ENCODE peak calls at places on chromosomes 11 and 22, in seven cellular contexts. Y is CD8-positive, alpha-beta T cell; B is endothelial cell of umbilical vein; U is CD4-positive, CD25-positive, alpha-beta regulatory T cell; D is iPS DF 6.9; I is sigmoid colon; Z is ovary. F is an unnamed sample. For H3K4me1, the result is how much of the 10 kb centered on the place peaks cover.

GRCh38 chr11:132379540-132379939 is 1009.1 kb downstream of the NTM start:
- DNase-seq in D (no peak), U (no peak), Y (no peak), Z (no peak), I (no peak), B (no peak), F (no peak)

GRCh38 chr11:71153005-71153395 is 99.4 kb downstream of the SHANK2 start:
- DNase-seq in D (no peak), B (no peak), I (peak), Y (no peak), U (no peak), Z (peak), F (no peak)

GRCh38 chr11:1158681-1159525 is 1.1 kb downstream of the MUC5AC start:
- DNase-seq in D (no peak), Y (no peak), B (no peak), Z (peak), I (no peak), U (no peak), F (no peak)

GRCh38 chr11:69540118-69541000 is 58.9 kb downstream of the LINC01488 start:
- DNase-seq in I (peak), Z (no peak), U (no peak), D (no peak), Y (no peak), B (peak), F (no peak)

GRCh38 chr11:86938203-86938899 is 16.8 kb downstream of the FZD4 start:
- DNase-seq in D (no peak), U (no peak), B (peak), Z (no peak), Y (no peak), I (no peak), F (no peak)

GRCh38 chr11:37724305-37724704 is 1126.3 kb upstream of the RAG2 start:
- DNase-seq in Y (no peak), Z (no peak), U (no peak), D (no peak), B (peak), I (no peak), F (no peak)

GRCh38 chr11:113960702-113961330 is 14.1 kb upstream of the HTR3A start:
- DNase-seq in B (no peak), Y (no peak), Z (no peak), U (no peak), D (no peak), I (no peak), F (no peak)

GRCh38 chr22:46579751-46580449 is 40.3 kb upstream of the GRAMD4 start:
- DNase-seq in B (no peak), U (no peak), D (no peak), I (peak), Y (no peak), Z (peak), F (no peak)

GRCh38 chr11:8006349-8006977 is 19.3 kb downstream of the EIF3F start:
- DNase-seq in D (no peak), I (peak), B (peak), U (peak), Y (no peak), Z (peak), F (peak)

GRCh38 chr22:26285632-26286031 is 116.4 kb downstream of the SEZ6L start:
- DNase-seq in D (no peak), B (no peak), U (no peak), Z (no peak), Y (no peak), I (no peak), F (no peak)

GRCh38 chr11:69360606-69361005 is 66.7 kb downstream of the MYEOV start:
- DNase-seq in I (no peak), Y (no peak), B (no peak), U (no peak), Z (no peak), D (no peak), F (no peak)

GRCh38 chr22:45009881-45010531 is at the start of gene PHF21B:
- DNase-seq in Z (peak), Y (no peak), B (peak), D (no peak), I (peak), U (no peak), F (no peak)

GRCh38 chr11:90178751-90179150 is 44.1 kb downstream of the CHORDC1 start:
- DNase-seq in D (no peak), I (no peak), Y (no peak), U (no peak), B (no peak), Z (no peak), F (no peak)

GRCh38 chr11:134725939-134726639 is 314.0 kb upstream of the B3GAT1 start:
- DNase-seq in Y (no peak), I (no peak), U (no peak), Z (no peak), D (no peak), B (no peak), F (no peak)

GRCh38 chr11:32140121-32140520 is 49.2 kb downstream of the RCN1 start:
- DNase-seq in Y (no peak), I (no peak), D (no peak), B (no peak), Z (no peak), U (no peak), F (no peak)

GRCh38 chr11:40401132-40401853 is 1058.2 kb downstream of the LRRC4C start:
- DNase-seq in U (no peak), D (no peak), I (no peak), Z (no peak), Y (no peak), B (no peak), F (no peak)

DNA sequence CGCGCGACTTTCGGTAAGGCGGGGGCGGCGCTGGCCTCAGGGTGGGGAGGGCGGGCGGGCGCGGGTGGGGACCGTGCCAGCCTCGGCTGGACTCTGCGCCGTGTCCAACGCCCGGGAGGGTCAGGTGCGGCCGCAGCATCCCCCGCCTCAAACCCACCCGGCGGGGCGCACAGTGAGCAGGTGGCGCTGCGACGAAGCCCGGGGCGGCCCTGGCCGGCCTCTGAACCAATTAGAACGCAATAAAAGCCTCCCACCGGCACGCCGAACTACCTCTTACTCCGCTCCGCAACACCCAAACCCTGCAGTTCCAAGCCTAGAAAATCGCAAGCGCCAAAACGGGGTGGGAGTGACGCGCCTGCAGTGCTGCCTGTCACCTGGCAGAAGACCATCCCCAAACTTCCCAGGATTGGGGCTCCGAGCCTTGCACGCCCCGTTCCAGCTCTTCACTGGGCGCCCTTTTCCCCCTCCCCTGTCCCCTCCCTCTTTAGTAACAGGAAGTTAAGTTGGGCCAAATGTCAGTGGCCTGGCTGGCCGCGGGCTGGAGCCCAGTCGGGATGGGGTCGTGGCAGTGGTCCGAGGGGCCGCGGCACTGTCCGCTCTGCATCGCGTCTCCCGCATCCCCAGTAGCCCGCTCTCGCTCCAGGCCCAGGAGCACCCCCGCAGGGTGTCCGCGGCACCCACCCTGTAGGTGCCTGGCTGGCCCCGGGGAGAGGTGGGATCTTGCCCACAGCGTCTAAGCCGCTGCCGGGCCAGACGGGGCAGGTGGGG is 508 bp downstream of the MICAL2 start:
- DNase-seq in U (peak), B (no peak), Z (no peak), Y (no peak), D (no peak), I (peak), F (no peak)
- H3K4me3 ChIP-seq in U (peak), B (peak), Z (peak), Y (peak), D (peak), I (peak), F (peak)

DNA sequence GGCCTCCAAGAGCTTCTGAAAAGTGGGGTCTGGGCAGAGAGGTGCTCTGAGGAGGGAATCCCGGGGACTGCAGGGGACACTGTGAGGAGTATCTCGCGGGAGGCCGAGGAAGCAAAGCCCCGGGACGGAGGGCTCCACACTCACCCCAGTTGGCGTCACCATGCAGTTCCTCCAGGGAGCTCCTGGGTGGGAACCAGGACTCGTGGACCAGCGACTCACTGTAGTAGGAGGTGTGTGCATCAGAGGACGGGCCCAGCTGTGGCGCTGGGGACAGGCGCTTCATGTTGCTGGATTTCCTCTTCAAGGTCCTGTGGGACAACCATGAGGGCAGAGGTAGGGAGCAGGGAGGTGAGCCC is 4.8 kb downstream of the SUN2 start:
- DNase-seq in I (no peak), U (no peak), B (no peak), Z (no peak), D (no peak), Y (no peak), F (no peak)
- H3K4me1 ChIP-seq in I (under half), U (half or more), B (under half), Z (under half), D (under half), Y (half or more), F (under half)

DNA sequence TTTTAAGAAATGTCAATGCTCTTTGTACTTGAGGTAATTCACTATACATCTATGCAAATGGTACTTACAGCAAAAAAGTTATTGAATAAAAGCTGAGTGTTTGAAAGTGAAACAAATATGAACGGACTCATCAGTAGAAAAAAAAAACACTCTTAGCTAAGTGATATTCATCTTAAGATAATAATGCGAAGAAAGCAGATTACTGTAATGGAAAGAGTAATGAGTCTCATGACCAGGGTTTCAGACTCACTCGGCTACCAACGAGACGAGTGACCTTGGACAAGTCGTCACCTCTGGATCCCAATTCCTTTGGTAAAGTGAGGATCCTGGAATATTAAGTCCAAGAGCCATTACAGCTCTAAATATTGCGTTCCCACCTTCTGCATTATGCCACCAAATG is 57.0 kb downstream of the PACSIN2 start:
- DNase-seq in U (no peak), I (no peak), Z (no peak), D (no peak), B (peak), Y (no peak), F (no peak)
- H3K4me3 ChIP-seq in U (no peak), I (no peak), Z (no peak), D (no peak), B (no peak), Y (no peak), F (peak)

GRCh38 chr22:32808038-32808445 is 6.5 kb downstream of the TIMP3 start:
- DNase-seq in B (no peak), I (no peak), U (no peak), Z (no peak), D (no peak), Y (no peak), F (no peak)

GRCh38 chr22:32804036-32804435 is 2.5 kb downstream of the TIMP3 start:
- DNase-seq in U (no peak), Z (no peak), D (no peak), B (no peak), Y (no peak), I (no peak), F (no peak)

GRCh38 chr22:32805586-32805881 is 4.0 kb downstream of the TIMP3 start:
- DNase-seq in I (no peak), B (no peak), D (no peak), U (no peak), Y (no peak), Z (no peak), F (no peak)

GRCh38 chr22:32804823-32805585 is 3.5 kb downstream of the TIMP3 start:
- DNase-seq in U (no peak), B (no peak), Y (no peak), I (no peak), D (no peak), Z (no peak), F (no peak)

GRCh38 chr22:32806296-32806695 is 4.8 kb downstream of the TIMP3 start:
- DNase-seq in U (no peak), I (no peak), Y (no peak), B (no peak), D (no peak), Z (no peak), F (no peak)
- H3K4me1 ChIP-seq in U (under half), I (half or more), Y (under half), B (under half), D (under half), Z (under half), F (under half)

DNA sequence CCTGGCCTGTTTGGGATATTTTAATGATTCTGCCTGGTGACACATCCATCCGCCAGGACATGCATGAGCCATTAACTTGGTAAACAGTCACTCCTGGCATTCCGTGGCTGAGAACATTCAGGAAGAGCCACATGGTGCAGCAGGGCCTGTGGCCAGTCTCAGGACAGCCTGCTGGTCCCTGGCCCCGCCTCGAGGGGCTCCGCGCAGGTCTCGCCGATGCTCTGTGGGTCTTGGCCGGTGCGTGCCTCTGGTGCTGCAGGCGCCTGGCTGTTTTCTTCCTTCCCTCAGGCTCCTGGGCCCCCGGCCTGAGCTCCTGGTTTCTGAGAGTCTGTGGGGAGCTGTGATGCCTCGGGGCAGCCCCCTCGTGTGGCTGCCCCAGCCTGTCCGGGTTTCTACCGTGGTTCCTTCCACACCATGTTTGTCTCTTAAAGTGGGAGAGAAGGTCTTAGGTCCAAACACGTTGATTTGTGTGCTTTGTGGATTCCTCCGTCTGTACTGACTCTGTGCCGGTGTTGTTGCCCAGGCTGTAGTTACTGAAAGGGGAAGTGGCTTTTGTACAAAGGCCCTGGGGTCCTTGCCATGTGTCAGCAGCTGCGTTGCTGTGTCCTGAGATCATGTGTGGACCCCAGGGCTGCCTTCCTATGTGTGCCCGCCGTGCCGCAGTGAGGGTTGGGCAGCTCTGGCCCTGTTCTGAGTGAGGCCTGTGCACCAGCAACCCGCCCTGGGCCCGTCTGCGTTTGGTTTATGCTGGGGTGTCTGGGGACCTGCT is 6.5 kb downstream of the TRABD start:
- DNase-seq in U (peak), Z (no peak), B (no peak), I (no peak), D (no peak), Y (no peak), F (no peak)
- H3K4me3 ChIP-seq in U (peak), Z (no peak), B (no peak), I (no peak), D (no peak), Y (peak), F (no peak)

DNA sequence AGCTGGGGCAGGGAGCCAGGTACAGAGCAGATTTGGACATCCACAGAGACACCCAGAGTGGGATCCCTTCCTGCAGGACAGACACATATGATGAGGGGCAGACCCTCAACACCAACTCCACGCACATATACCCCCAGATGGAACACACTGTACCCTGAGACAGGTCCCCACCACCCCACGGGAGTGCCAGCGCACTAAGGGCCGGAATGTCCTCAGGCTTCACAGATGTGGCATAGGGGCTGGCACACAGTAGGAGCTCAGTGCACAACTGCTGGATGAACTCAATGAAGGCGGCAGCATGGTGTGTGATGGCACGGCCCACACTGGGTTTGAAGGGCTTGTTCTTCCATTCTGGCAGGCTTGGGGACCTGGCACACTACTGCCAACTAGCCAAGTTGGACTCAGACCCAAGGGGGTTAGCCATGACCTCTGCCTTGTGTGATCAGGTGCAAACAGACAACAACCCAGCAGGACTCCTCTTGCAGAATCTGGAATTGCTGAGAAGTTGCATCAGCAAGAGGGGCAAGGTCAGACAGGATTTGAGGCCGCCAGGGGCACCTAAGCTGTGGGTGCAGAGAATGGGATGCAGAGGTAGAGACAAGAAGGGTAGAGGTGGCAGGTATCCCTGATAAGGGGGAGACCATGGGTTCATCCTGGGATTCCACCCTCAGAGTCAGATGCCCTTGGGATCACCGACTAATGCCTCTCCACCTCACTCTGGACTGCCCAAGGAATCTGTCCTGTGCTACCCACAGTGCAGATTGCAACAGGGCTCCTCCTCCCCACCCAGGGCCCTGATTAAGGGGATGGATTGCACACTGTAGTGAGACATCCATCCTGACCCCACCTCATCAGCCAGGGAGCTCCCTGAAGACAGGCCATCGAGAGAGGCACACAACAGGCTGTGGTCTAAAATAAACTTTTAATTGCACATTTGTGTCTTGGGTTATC is 2.4 kb downstream of the C22orf15 start:
- DNase-seq in Z (no peak), U (no peak), D (no peak), I (no peak), B (no peak), Y (no peak), F (no peak)
- H3K4me1 ChIP-seq in Z (under half), U (under half), D (under half), I (under half), B (under half), Y (half or more), F (under half)

GRCh38 chr22:19691721-19692341 is 22.5 kb upstream of the SEPTIN5 start:
- DNase-seq in D (no peak), Y (no peak), I (peak), Z (no peak), U (no peak), B (peak), F (no peak)

GRCh38 chr22:19693581-19693980 is 20.7 kb upstream of the SEPTIN5 start:
- DNase-seq in Y (no peak), Z (no peak), U (no peak), I (no peak), B (no peak), D (no peak), F (no peak)

GRCh38 chr22:19696504-19697276 is 17.6 kb upstream of the SEPTIN5 start:
- DNase-seq in B (no peak), I (no peak), D (no peak), U (no peak), Y (no peak), Z (no peak), F (no peak)

GRCh38 chr22:19693981-19694670 is 20.2 kb upstream of the SEPTIN5 start:
- DNase-seq in U (no peak), D (no peak), B (no peak), Y (no peak), I (no peak), Z (no peak), F (no peak)

DNA sequence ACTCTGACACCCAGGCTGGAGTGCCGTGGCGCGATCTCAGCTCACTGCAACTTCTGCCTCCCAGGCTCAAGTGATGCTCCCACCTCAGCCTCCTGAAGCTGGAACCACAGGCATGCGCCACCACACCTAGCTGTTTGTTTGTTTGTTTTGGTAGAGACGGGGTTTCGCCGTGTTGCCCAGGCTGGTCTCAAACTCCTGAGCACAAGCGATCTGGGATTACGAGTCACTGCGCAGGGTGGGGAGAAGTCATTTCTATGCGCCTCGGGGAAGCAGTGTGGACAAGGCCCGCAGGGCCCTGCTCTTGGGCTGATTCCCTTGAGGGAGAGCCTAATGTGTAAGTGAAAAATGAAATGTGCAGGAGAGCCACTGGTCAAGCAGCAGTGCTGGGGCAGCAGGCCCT is 19.6 kb upstream of the SEPTIN5 start:
- DNase-seq in U (no peak), Z (no peak), B (no peak), D (no peak), I (no peak), Y (no peak), F (no peak)
- H3K4me3 ChIP-seq in U (no peak), Z (no peak), B (no peak), D (no peak), I (no peak), Y (no peak), F (no peak)

GRCh38 chr11:61493832-61494231 is 14.7 kb upstream of the LRRC10B start:
- DNase-seq in B (no peak), Z (no peak), D (no peak), U (no peak), I (no peak), Y (no peak), F (no peak)
- H3K4me1 ChIP-seq in B (under half), Z (under half), D (under half), U (under half), I (under half), Y (under half), F (under half)

DNA sequence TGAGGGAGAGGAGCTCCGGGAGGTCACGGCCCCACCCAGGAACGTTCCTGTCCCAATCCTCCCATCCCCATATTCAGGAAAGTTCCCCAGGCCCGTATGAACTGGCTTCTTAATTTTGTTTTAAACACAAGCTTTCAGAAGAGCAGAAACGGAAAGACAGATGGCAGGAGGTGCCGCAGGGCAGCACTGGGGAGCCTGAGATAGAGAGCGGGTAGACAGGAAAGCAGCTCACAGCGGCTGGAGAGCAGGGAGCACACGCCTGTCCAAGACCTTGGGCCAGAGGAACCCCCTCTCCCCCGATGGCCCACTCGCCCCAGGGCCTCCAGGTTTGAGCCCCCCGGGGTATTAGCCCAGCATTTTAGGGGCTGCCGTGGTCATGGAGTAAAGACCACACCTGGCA is 17.8 kb upstream of the KCNQ1OT1 start:
- DNase-seq in I (no peak), D (no peak), U (no peak), B (no peak), Y (no peak), Z (no peak), F (no peak)
- H3K4me3 ChIP-seq in I (no peak), D (no peak), U (no peak), B (no peak), Y (no peak), Z (no peak), F (no peak)

F was measured in Panc1.